ENCODE peak calls at places on chromosomes 11 and 22, in nine cellular contexts. One of them, this sample, is unnamed.

GRCh38 chr11:108289699-108290098 is 66.8 kb downstream of the ATM start:
- DNase-seq in SK-N-SH: no peak
- DNase-seq in head of caudate nucleus: no peak
- DNase-seq in sigmoid colon: no peak
- DNase-seq in AG09309: no peak
- DNase-seq in activated CD4-positive, alpha-beta T cell treated with anti-CD3 and anti-CD28 coated beads, Interleukin-2, amount 50 U/mL, for 48 hours: no peak
- DNase-seq in NCI-H1092: no peak
- DNase-seq in CD4-positive, alpha-beta T cell: no peak
- DNase-seq in SW480: no peak
- DNase-seq in this sample: no peak

GRCh38 chr22:19848298-19849224 is 6.1 kb downstream of the GNB1L start:
- DNase-seq in SK-N-SH: no peak
- DNase-seq in head of caudate nucleus: no peak
- DNase-seq in sigmoid colon: peak; percentile 59
- DNase-seq in AG09309: no peak
- DNase-seq in activated CD4-positive, alpha-beta T cell treated with anti-CD3 and anti-CD28 coated beads, Interleukin-2, amount 50 U/mL, for 48 hours: no peak
- DNase-seq in NCI-H1092: no peak
- DNase-seq in CD4-positive, alpha-beta T cell: no peak
- DNase-seq in SW480: peak; percentile 69
- DNase-seq in this sample: no peak

GRCh38 chr11:1077033-1077416 is 2.4 kb downstream of the MUC2 start:
- DNase-seq in SK-N-SH: no peak
- DNase-seq in head of caudate nucleus: no peak
- DNase-seq in sigmoid colon: peak; percentile 59
- DNase-seq in AG09309: no peak
- DNase-seq in activated CD4-positive, alpha-beta T cell treated with anti-CD3 and anti-CD28 coated beads, Interleukin-2, amount 50 U/mL, for 48 hours: no peak
- DNase-seq in NCI-H1092: no peak
- DNase-seq in CD4-positive, alpha-beta T cell: no peak
- DNase-seq in SW480: no peak
- DNase-seq in this sample: no peak

GRCh38 chr22:36430863-36431262 is 43.1 kb upstream of the MYH9 start:
- DNase-seq in SK-N-SH: no peak
- DNase-seq in head of caudate nucleus: no peak
- DNase-seq in sigmoid colon: no peak
- DNase-seq in AG09309: no peak
- DNase-seq in activated CD4-positive, alpha-beta T cell treated with anti-CD3 and anti-CD28 coated beads, Interleukin-2, amount 50 U/mL, for 48 hours: no peak
- DNase-seq in NCI-H1092: no peak
- DNase-seq in CD4-positive, alpha-beta T cell: no peak
- DNase-seq in SW480: no peak
- DNase-seq in this sample: no peak

GRCh38 chr11:113077379-113077778 is 116.2 kb downstream of the NCAM1 start:
- DNase-seq in SK-N-SH: no peak
- DNase-seq in head of caudate nucleus: no peak
- DNase-seq in sigmoid colon: no peak
- DNase-seq in AG09309: no peak
- DNase-seq in activated CD4-positive, alpha-beta T cell treated with anti-CD3 and anti-CD28 coated beads, Interleukin-2, amount 50 U/mL, for 48 hours: no peak
- DNase-seq in NCI-H1092: no peak
- DNase-seq in CD4-positive, alpha-beta T cell: no peak
- DNase-seq in SW480: no peak
- DNase-seq in this sample: no peak

GRCh38 chr11:102268083-102268984 is 49.0 kb upstream of the BIRC3 start:
- DNase-seq in SK-N-SH: peak; percentile 80
- DNase-seq in head of caudate nucleus: peak; percentile 45
- DNase-seq in sigmoid colon: peak; percentile 85
- DNase-seq in AG09309: no peak
- DNase-seq in activated CD4-positive, alpha-beta T cell treated with anti-CD3 and anti-CD28 coated beads, Interleukin-2, amount 50 U/mL, for 48 hours: peak; percentile 77
- DNase-seq in NCI-H1092: peak; percentile 64
- DNase-seq in CD4-positive, alpha-beta T cell: peak; percentile 79
- DNase-seq in SW480: peak; percentile 96
- DNase-seq in this sample: peak; percentile 81

GRCh38 chr11:79397252-79397651 is 43.6 kb downstream of the TENM4 start:
- DNase-seq in SK-N-SH: no peak
- DNase-seq in head of caudate nucleus: no peak
- DNase-seq in sigmoid colon: no peak
- DNase-seq in AG09309: no peak
- DNase-seq in activated CD4-positive, alpha-beta T cell treated with anti-CD3 and anti-CD28 coated beads, Interleukin-2, amount 50 U/mL, for 48 hours: no peak
- DNase-seq in NCI-H1092: no peak
- DNase-seq in CD4-positive, alpha-beta T cell: no peak
- DNase-seq in SW480: no peak
- DNase-seq in this sample: no peak

GRCh38 chr11:76859708-76860233 is 947 bp upstream of the ACER3 start:
- DNase-seq in SK-N-SH: no peak
- DNase-seq in head of caudate nucleus: no peak
- DNase-seq in sigmoid colon: no peak
- DNase-seq in AG09309: no peak
- DNase-seq in activated CD4-positive, alpha-beta T cell treated with anti-CD3 and anti-CD28 coated beads, Interleukin-2, amount 50 U/mL, for 48 hours: no peak
- DNase-seq in NCI-H1092: no peak
- DNase-seq in CD4-positive, alpha-beta T cell: no peak
- DNase-seq in SW480: no peak
- DNase-seq in this sample: no peak

GRCh38 chr22:35991168-35991567 is 37.5 kb downstream of the RBFOX2 start:
- DNase-seq in SK-N-SH: no peak
- DNase-seq in head of caudate nucleus: no peak
- DNase-seq in sigmoid colon: no peak
- DNase-seq in AG09309: no peak
- DNase-seq in activated CD4-positive, alpha-beta T cell treated with anti-CD3 and anti-CD28 coated beads, Interleukin-2, amount 50 U/mL, for 48 hours: no peak
- DNase-seq in NCI-H1092: no peak
- DNase-seq in CD4-positive, alpha-beta T cell: no peak
- DNase-seq in SW480: no peak
- DNase-seq in this sample: no peak

GRCh38 chr22:38733329-38734202 is 22.2 kb downstream of the SUN2 start:
- DNase-seq in SK-N-SH: peak; percentile 74
- DNase-seq in head of caudate nucleus: peak; percentile 93
- DNase-seq in sigmoid colon: peak; percentile 96
- DNase-seq in AG09309: no peak
- DNase-seq in activated CD4-positive, alpha-beta T cell treated with anti-CD3 and anti-CD28 coated beads, Interleukin-2, amount 50 U/mL, for 48 hours: peak; percentile 56
- DNase-seq in NCI-H1092: peak; percentile 89
- DNase-seq in CD4-positive, alpha-beta T cell: no peak
- DNase-seq in SW480: no peak
- DNase-seq in this sample: no peak

GRCh38 chr11:107707128-107707760 is 4.6 kb downstream of the SLN start:
- DNase-seq in SK-N-SH: no peak
- DNase-seq in head of caudate nucleus: no peak
- DNase-seq in sigmoid colon: no peak
- DNase-seq in AG09309: no peak
- DNase-seq in activated CD4-positive, alpha-beta T cell treated with anti-CD3 and anti-CD28 coated beads, Interleukin-2, amount 50 U/mL, for 48 hours: no peak
- DNase-seq in NCI-H1092: no peak
- DNase-seq in CD4-positive, alpha-beta T cell: no peak
- DNase-seq in SW480: no peak
- DNase-seq in this sample: no peak

GRCh38 chr11:81658722-81659121 is 1074.9 kb downstream of the FAM181B start:
- DNase-seq in SK-N-SH: peak; percentile 10
- DNase-seq in head of caudate nucleus: no peak
- DNase-seq in sigmoid colon: no peak
- DNase-seq in AG09309: no peak
- DNase-seq in activated CD4-positive, alpha-beta T cell treated with anti-CD3 and anti-CD28 coated beads, Interleukin-2, amount 50 U/mL, for 48 hours: no peak
- DNase-seq in NCI-H1092: no peak
- DNase-seq in CD4-positive, alpha-beta T cell: no peak
- DNase-seq in SW480: no peak
- DNase-seq in this sample: no peak

GRCh38 chr11:20077973-20078372 is 82.3 kb downstream of the DBX1 start:
- DNase-seq in SK-N-SH: no peak
- DNase-seq in head of caudate nucleus: no peak
- DNase-seq in sigmoid colon: no peak
- DNase-seq in AG09309: no peak
- DNase-seq in activated CD4-positive, alpha-beta T cell treated with anti-CD3 and anti-CD28 coated beads, Interleukin-2, amount 50 U/mL, for 48 hours: no peak
- DNase-seq in NCI-H1092: no peak
- DNase-seq in CD4-positive, alpha-beta T cell: no peak
- DNase-seq in SW480: no peak
- DNase-seq in this sample: no peak

GRCh38 chr11:78145511-78146030 is 6.1 kb upstream of the ALG8 start:
- DNase-seq in SK-N-SH: no peak
- DNase-seq in head of caudate nucleus: no peak
- DNase-seq in sigmoid colon: no peak
- DNase-seq in AG09309: no peak
- DNase-seq in activated CD4-positive, alpha-beta T cell treated with anti-CD3 and anti-CD28 coated beads, Interleukin-2, amount 50 U/mL, for 48 hours: no peak
- DNase-seq in NCI-H1092: no peak
- DNase-seq in CD4-positive, alpha-beta T cell: no peak
- DNase-seq in SW480: no peak
- DNase-seq in this sample: no peak

GRCh38 chr11:292211-293121 is 3.5 kb downstream of the PGGHG start:
- DNase-seq in SK-N-SH: no peak
- DNase-seq in head of caudate nucleus: no peak
- DNase-seq in sigmoid colon: peak; percentile 60
- DNase-seq in AG09309: no peak
- DNase-seq in activated CD4-positive, alpha-beta T cell treated with anti-CD3 and anti-CD28 coated beads, Interleukin-2, amount 50 U/mL, for 48 hours: no peak
- DNase-seq in NCI-H1092: no peak
- DNase-seq in CD4-positive, alpha-beta T cell: no peak
- DNase-seq in SW480: no peak
- DNase-seq in this sample: no peak

GRCh38 chr22:48223488-48224190 is 1461.2 kb downstream of the TBC1D22A start:
- DNase-seq in SK-N-SH: no peak
- DNase-seq in head of caudate nucleus: no peak
- DNase-seq in sigmoid colon: no peak
- DNase-seq in AG09309: no peak
- DNase-seq in activated CD4-positive, alpha-beta T cell treated with anti-CD3 and anti-CD28 coated beads, Interleukin-2, amount 50 U/mL, for 48 hours: no peak
- DNase-seq in NCI-H1092: no peak
- DNase-seq in CD4-positive, alpha-beta T cell: no peak
- DNase-seq in SW480: no peak
- DNase-seq in this sample: peak; percentile 43

GRCh38 chr11:2166091-2166851 is 5.3 kb upstream of the INS start:
- DNase-seq in SK-N-SH: no peak
- DNase-seq in head of caudate nucleus: no peak
- DNase-seq in sigmoid colon: no peak
- DNase-seq in AG09309: no peak
- DNase-seq in activated CD4-positive, alpha-beta T cell treated with anti-CD3 and anti-CD28 coated beads, Interleukin-2, amount 50 U/mL, for 48 hours: peak; percentile 44
- DNase-seq in NCI-H1092: peak; percentile 27
- DNase-seq in CD4-positive, alpha-beta T cell: no peak
- DNase-seq in SW480: peak; percentile 52
- DNase-seq in this sample: no peak

GRCh38 chr11:126646701-126647209 is 291.3 kb downstream of the ST3GAL4 start:
- DNase-seq in SK-N-SH: no peak
- DNase-seq in head of caudate nucleus: no peak
- DNase-seq in sigmoid colon: no peak
- DNase-seq in AG09309: peak; percentile 53
- DNase-seq in activated CD4-positive, alpha-beta T cell treated with anti-CD3 and anti-CD28 coated beads, Interleukin-2, amount 50 U/mL, for 48 hours: no peak
- DNase-seq in NCI-H1092: no peak
- DNase-seq in CD4-positive, alpha-beta T cell: no peak
- DNase-seq in SW480: no peak
- DNase-seq in this sample: no peak

GRCh38 chr22:24953294-24954113 is 988 bp downstream of the KIAA1671 start:
- DNase-seq in SK-N-SH: peak; percentile 76
- DNase-seq in head of caudate nucleus: no peak
- DNase-seq in sigmoid colon: peak; percentile 69
- DNase-seq in AG09309: no peak
- DNase-seq in activated CD4-positive, alpha-beta T cell treated with anti-CD3 and anti-CD28 coated beads, Interleukin-2, amount 50 U/mL, for 48 hours: no peak
- DNase-seq in NCI-H1092: no peak
- DNase-seq in CD4-positive, alpha-beta T cell: no peak
- DNase-seq in SW480: no peak
- DNase-seq in this sample: no peak

GRCh38 chr11:2721163-2721935 is 21.6 kb upstream of the KCNQ1OT1 start:
- DNase-seq in SK-N-SH: no peak
- DNase-seq in head of caudate nucleus: no peak
- DNase-seq in sigmoid colon: no peak
- DNase-seq in AG09309: no peak
- DNase-seq in activated CD4-positive, alpha-beta T cell treated with anti-CD3 and anti-CD28 coated beads, Interleukin-2, amount 50 U/mL, for 48 hours: no peak
- DNase-seq in NCI-H1092: no peak
- DNase-seq in CD4-positive, alpha-beta T cell: no peak
- DNase-seq in SW480: no peak
- DNase-seq in this sample: no peak

GRCh38 chr11:65390099-65390941 is 3.9 kb downstream of the FRMD8 start:
- DNase-seq in SK-N-SH: no peak
- DNase-seq in head of caudate nucleus: no peak
- DNase-seq in sigmoid colon: peak; percentile 64
- DNase-seq in AG09309: no peak
- DNase-seq in activated CD4-positive, alpha-beta T cell treated with anti-CD3 and anti-CD28 coated beads, Interleukin-2, amount 50 U/mL, for 48 hours: no peak
- DNase-seq in NCI-H1092: no peak
- DNase-seq in CD4-positive, alpha-beta T cell: no peak
- DNase-seq in SW480: no peak
- DNase-seq in this sample: no peak

GRCh38 chr22:29689872-29690213 is 30.0 kb upstream of the CABP7 start:
- DNase-seq in SK-N-SH: peak; percentile 79
- DNase-seq in head of caudate nucleus: peak; percentile 81
- DNase-seq in sigmoid colon: no peak
- DNase-seq in AG09309: no peak
- DNase-seq in activated CD4-positive, alpha-beta T cell treated with anti-CD3 and anti-CD28 coated beads, Interleukin-2, amount 50 U/mL, for 48 hours: peak; percentile 51
- DNase-seq in NCI-H1092: peak; percentile 47
- DNase-seq in CD4-positive, alpha-beta T cell: peak; percentile 16
- DNase-seq in SW480: no peak
- DNase-seq in this sample: no peak

GRCh38 chr11:44905131-44905866 is 45.4 kb downstream of the TP53I11 start:
- DNase-seq in SK-N-SH: no peak
- DNase-seq in head of caudate nucleus: no peak
- DNase-seq in sigmoid colon: no peak
- DNase-seq in AG09309: no peak
- DNase-seq in activated CD4-positive, alpha-beta T cell treated with anti-CD3 and anti-CD28 coated beads, Interleukin-2, amount 50 U/mL, for 48 hours: no peak
- DNase-seq in NCI-H1092: no peak
- DNase-seq in CD4-positive, alpha-beta T cell: no peak
- DNase-seq in SW480: no peak
- DNase-seq in this sample: no peak

GRCh38 chr11:14445542-14446530 is 53.8 kb downstream of the COPB1 start:
- DNase-seq in SK-N-SH: no peak
- DNase-seq in head of caudate nucleus: no peak
- DNase-seq in sigmoid colon: no peak
- DNase-seq in AG09309: no peak
- DNase-seq in activated CD4-positive, alpha-beta T cell treated with anti-CD3 and anti-CD28 coated beads, Interleukin-2, amount 50 U/mL, for 48 hours: no peak
- DNase-seq in NCI-H1092: no peak
- DNase-seq in CD4-positive, alpha-beta T cell: no peak
- DNase-seq in SW480: no peak
- DNase-seq in this sample: no peak

GRCh38 chr11:30876228-30876627 is 290.1 kb upstream of the MPPED2 start:
- DNase-seq in SK-N-SH: no peak
- DNase-seq in head of caudate nucleus: no peak
- DNase-seq in sigmoid colon: no peak
- DNase-seq in AG09309: no peak
- DNase-seq in activated CD4-positive, alpha-beta T cell treated with anti-CD3 and anti-CD28 coated beads, Interleukin-2, amount 50 U/mL, for 48 hours: no peak
- DNase-seq in NCI-H1092: no peak
- DNase-seq in CD4-positive, alpha-beta T cell: no peak
- DNase-seq in SW480: no peak
- DNase-seq in this sample: no peak

GRCh38 chr22:30947821-30948454 is 20.6 kb downstream of the MORC2 start:
- DNase-seq in SK-N-SH: peak; percentile 38
- DNase-seq in head of caudate nucleus: no peak
- DNase-seq in sigmoid colon: no peak
- DNase-seq in AG09309: no peak
- DNase-seq in activated CD4-positive, alpha-beta T cell treated with anti-CD3 and anti-CD28 coated beads, Interleukin-2, amount 50 U/mL, for 48 hours: no peak
- DNase-seq in NCI-H1092: no peak
- DNase-seq in CD4-positive, alpha-beta T cell: no peak
- DNase-seq in SW480: peak; percentile 27
- DNase-seq in this sample: no peak

GRCh38 chr11:99739464-99740089 is 718.8 kb downstream of the CNTN5 start:
- DNase-seq in SK-N-SH: peak; percentile 51
- DNase-seq in head of caudate nucleus: no peak
- DNase-seq in sigmoid colon: no peak
- DNase-seq in AG09309: no peak
- DNase-seq in activated CD4-positive, alpha-beta T cell treated with anti-CD3 and anti-CD28 coated beads, Interleukin-2, amount 50 U/mL, for 48 hours: no peak
- DNase-seq in NCI-H1092: peak; percentile 4
- DNase-seq in CD4-positive, alpha-beta T cell: no peak
- DNase-seq in SW480: peak; percentile 28
- DNase-seq in this sample: no peak

GRCh38 chr22:44547371-44547770 is 49.3 kb upstream of the RTL6 start:
- DNase-seq in SK-N-SH: no peak
- DNase-seq in head of caudate nucleus: no peak
- DNase-seq in sigmoid colon: no peak
- DNase-seq in AG09309: no peak
- DNase-seq in activated CD4-positive, alpha-beta T cell treated with anti-CD3 and anti-CD28 coated beads, Interleukin-2, amount 50 U/mL, for 48 hours: no peak
- DNase-seq in NCI-H1092: no peak
- DNase-seq in CD4-positive, alpha-beta T cell: no peak
- DNase-seq in SW480: no peak
- DNase-seq in this sample: no peak

GRCh38 chr11:34302046-34302921 is 55.5 kb downstream of the ABTB2 start:
- DNase-seq in SK-N-SH: no peak
- DNase-seq in head of caudate nucleus: no peak
- DNase-seq in sigmoid colon: no peak
- DNase-seq in AG09309: peak; percentile 82
- DNase-seq in activated CD4-positive, alpha-beta T cell treated with anti-CD3 and anti-CD28 coated beads, Interleukin-2, amount 50 U/mL, for 48 hours: no peak
- DNase-seq in NCI-H1092: no peak
- DNase-seq in CD4-positive, alpha-beta T cell: no peak
- DNase-seq in SW480: peak; percentile 87
- DNase-seq in this sample: no peak

GRCh38 chr22:44438056-44438455 is 60.0 kb downstream of the RTL6 start:
- DNase-seq in SK-N-SH: peak; percentile 47
- DNase-seq in head of caudate nucleus: no peak
- DNase-seq in sigmoid colon: peak; percentile 53
- DNase-seq in AG09309: no peak
- DNase-seq in activated CD4-positive, alpha-beta T cell treated with anti-CD3 and anti-CD28 coated beads, Interleukin-2, amount 50 U/mL, for 48 hours: no peak
- DNase-seq in NCI-H1092: no peak
- DNase-seq in CD4-positive, alpha-beta T cell: no peak
- DNase-seq in SW480: no peak
- DNase-seq in this sample: no peak

GRCh38 chr22:36873614-36874308 is 13.0 kb downstream of the NCF4 start:
- DNase-seq in SK-N-SH: peak; percentile 62
- DNase-seq in head of caudate nucleus: peak; percentile 31
- DNase-seq in sigmoid colon: no peak
- DNase-seq in AG09309: peak; percentile 82
- DNase-seq in activated CD4-positive, alpha-beta T cell treated with anti-CD3 and anti-CD28 coated beads, Interleukin-2, amount 50 U/mL, for 48 hours: peak; percentile 48
- DNase-seq in NCI-H1092: no peak
- DNase-seq in CD4-positive, alpha-beta T cell: no peak
- DNase-seq in SW480: peak; percentile 75
- DNase-seq in this sample: no peak

This sample was measured in type B pancreatic cell.